ENCODE peak calls at places on chromosomes 3 and 15, in six cellular contexts. One of them, this sample, is unnamed.

GRCh38 chr3:150469031-150469930 is 61.2 kb downstream of the TSC22D2 start:
- DNase-seq in LoVo: peak
- DNase-seq in endothelial cell: no peak
- DNase-seq in glomerular endothelial cell: peak
- DNase-seq in Daoy: peak
- DNase-seq in SW480: peak
- DNase-seq in this sample: no peak

GRCh38 chr3:81743096-81744025 is 18.1 kb downstream of the GBE1 start:
- DNase-seq in glomerular endothelial cell: peak
- DNase-seq in Daoy: peak
- DNase-seq in SW480: no peak
- DNase-seq in LoVo: no peak
- DNase-seq in endothelial cell: no peak
- DNase-seq in this sample: no peak

GRCh38 chr3:32146669-32147315 is 40.4 kb downstream of the GPD1L start:
- DNase-seq in glomerular endothelial cell: no peak
- DNase-seq in Daoy: no peak
- DNase-seq in LoVo: no peak
- DNase-seq in SW480: no peak
- DNase-seq in endothelial cell: no peak
- DNase-seq in this sample: no peak

GRCh38 chr3:112688085-112688769 is 47.3 kb upstream of the CCDC80 start:
- DNase-seq in SW480: no peak
- DNase-seq in glomerular endothelial cell: no peak
- DNase-seq in LoVo: no peak
- DNase-seq in endothelial cell: no peak
- DNase-seq in Daoy: peak
- DNase-seq in this sample: no peak

GRCh38 chr3:69784854-69785523 is 45.7 kb downstream of the MITF start:
- DNase-seq in LoVo: no peak
- DNase-seq in Daoy: peak
- DNase-seq in endothelial cell: no peak
- DNase-seq in SW480: no peak
- DNase-seq in glomerular endothelial cell: no peak
- DNase-seq in this sample: no peak

GRCh38 chr3:149658444-149659172 is 783 bp upstream of the WWTR1 start:
- DNase-seq in glomerular endothelial cell: no peak
- DNase-seq in endothelial cell: peak
- DNase-seq in SW480: peak
- DNase-seq in Daoy: peak
- DNase-seq in LoVo: peak
- DNase-seq in this sample: no peak

GRCh38 chr3:32056559-32057290 is 49.7 kb upstream of the GPD1L start:
- DNase-seq in SW480: no peak
- DNase-seq in Daoy: no peak
- DNase-seq in glomerular endothelial cell: peak
- DNase-seq in LoVo: peak
- DNase-seq in endothelial cell: no peak
- DNase-seq in this sample: no peak

GRCh38 chr3:53846134-53846850 is at the start of the genes CHDH and IL17RB:
- DNase-seq in SW480: peak
- DNase-seq in endothelial cell: peak
- DNase-seq in glomerular endothelial cell: no peak
- DNase-seq in LoVo: peak
- DNase-seq in Daoy: peak
- DNase-seq in this sample: no peak

GRCh38 chr15:47194718-47195117 is 522.6 kb upstream of the SEMA6D start:
- DNase-seq in SW480: peak
- DNase-seq in endothelial cell: no peak
- DNase-seq in glomerular endothelial cell: no peak
- DNase-seq in LoVo: no peak
- DNase-seq in Daoy: no peak
- DNase-seq in this sample: no peak

GRCh38 chr3:174355505-174355904 is 503.6 kb upstream of the NAALADL2 start:
- DNase-seq in SW480: peak
- DNase-seq in glomerular endothelial cell: no peak
- DNase-seq in Daoy: peak
- DNase-seq in LoVo: peak
- DNase-seq in endothelial cell: no peak
- DNase-seq in this sample: no peak

GRCh38 chr15:80801891-80802680 is 22.9 kb downstream of the CEMIP start:
- DNase-seq in SW480: peak
- DNase-seq in LoVo: no peak
- DNase-seq in Daoy: peak
- DNase-seq in endothelial cell: no peak
- DNase-seq in glomerular endothelial cell: no peak
- DNase-seq in this sample: no peak

GRCh38 chr3:45958333-45958791 is 15.1 kb downstream of the CXCR6 start:
- DNase-seq in endothelial cell: no peak
- DNase-seq in glomerular endothelial cell: no peak
- DNase-seq in Daoy: no peak
- DNase-seq in SW480: no peak
- DNase-seq in LoVo: no peak
- DNase-seq in this sample: no peak

GRCh38 chr15:101187820-101188516 is 63.9 kb downstream of the CHSY1 start:
- DNase-seq in endothelial cell: no peak
- DNase-seq in LoVo: no peak
- DNase-seq in Daoy: no peak
- DNase-seq in glomerular endothelial cell: peak
- DNase-seq in SW480: no peak
- DNase-seq in this sample: no peak

GRCh38 chr15:33533197-33533596 is 222.4 kb downstream of the RYR3 start:
- DNase-seq in glomerular endothelial cell: no peak
- DNase-seq in SW480: no peak
- DNase-seq in Daoy: peak
- DNase-seq in endothelial cell: no peak
- DNase-seq in LoVo: no peak
- DNase-seq in this sample: no peak

GRCh38 chr15:65339926-65340325 is 35.4 kb downstream of the RNU5B-1 start:
- DNase-seq in Daoy: no peak
- DNase-seq in SW480: no peak
- DNase-seq in LoVo: no peak
- DNase-seq in endothelial cell: peak
- DNase-seq in glomerular endothelial cell: no peak
- DNase-seq in this sample: no peak

GRCh38 chr3:97871206-97871605 is 49.4 kb downstream of the CRYBG3 start:
- DNase-seq in Daoy: no peak
- DNase-seq in LoVo: no peak
- DNase-seq in glomerular endothelial cell: no peak
- DNase-seq in SW480: no peak
- DNase-seq in endothelial cell: no peak
- DNase-seq in this sample: no peak

GRCh38 chr3:47664519-47664918 is 85.9 kb upstream of the CSPG5 start:
- DNase-seq in LoVo: no peak
- DNase-seq in SW480: peak
- DNase-seq in endothelial cell: no peak
- DNase-seq in Daoy: peak
- DNase-seq in glomerular endothelial cell: no peak
- DNase-seq in this sample: no peak

GRCh38 chr3:55725681-55726500 is 238.8 kb upstream of the WNT5A start:
- DNase-seq in glomerular endothelial cell: no peak
- DNase-seq in LoVo: no peak
- DNase-seq in Daoy: no peak
- DNase-seq in endothelial cell: no peak
- DNase-seq in SW480: no peak
- DNase-seq in this sample: no peak

GRCh38 chr3:187745201-187746058 is at the start of gene BCL6:
- DNase-seq in Daoy: peak
- DNase-seq in glomerular endothelial cell: peak
- DNase-seq in endothelial cell: peak
- DNase-seq in LoVo: peak
- DNase-seq in SW480: peak
- DNase-seq in this sample: peak

GRCh38 chr3:65401359-65401810 is 637.3 kb downstream of the MAGI1 start:
- DNase-seq in Daoy: no peak
- DNase-seq in SW480: no peak
- DNase-seq in LoVo: no peak
- DNase-seq in endothelial cell: no peak
- DNase-seq in glomerular endothelial cell: no peak
- DNase-seq in this sample: no peak

GRCh38 chr3:177615015-177615414 is 417.7 kb upstream of the TBL1XR1 start:
- DNase-seq in glomerular endothelial cell: no peak
- DNase-seq in SW480: peak
- DNase-seq in endothelial cell: no peak
- DNase-seq in Daoy: peak
- DNase-seq in LoVo: peak
- DNase-seq in this sample: no peak

GRCh38 chr3:72401005-72401404 is 447.2 kb downstream of the SHQ1 start:
- DNase-seq in SW480: no peak
- DNase-seq in LoVo: peak
- DNase-seq in Daoy: no peak
- DNase-seq in endothelial cell: no peak
- DNase-seq in glomerular endothelial cell: no peak
- DNase-seq in this sample: no peak

GRCh38 chr3:36525115-36525711 is 144.9 kb downstream of the STAC start:
- DNase-seq in LoVo: no peak
- DNase-seq in glomerular endothelial cell: no peak
- DNase-seq in endothelial cell: no peak
- DNase-seq in Daoy: peak
- DNase-seq in SW480: no peak
- DNase-seq in this sample: no peak

GRCh38 chr15:71252036-71252898 is 137.0 kb downstream of the THSD4 start:
- DNase-seq in Daoy: peak
- DNase-seq in glomerular endothelial cell: no peak
- DNase-seq in SW480: no peak
- DNase-seq in LoVo: peak
- DNase-seq in endothelial cell: no peak
- DNase-seq in this sample: no peak

GRCh38 chr3:116085456-116085855 is 359.8 kb downstream of the LSAMP start:
- DNase-seq in endothelial cell: no peak
- DNase-seq in SW480: no peak
- DNase-seq in glomerular endothelial cell: no peak
- DNase-seq in LoVo: no peak
- DNase-seq in Daoy: no peak
- DNase-seq in this sample: no peak

GRCh38 chr15:55654541-55654940 is 66.4 kb upstream of the PYGO1 start:
- DNase-seq in endothelial cell: no peak
- DNase-seq in SW480: no peak
- DNase-seq in LoVo: no peak
- DNase-seq in glomerular endothelial cell: no peak
- DNase-seq in Daoy: no peak
- DNase-seq in this sample: no peak

GRCh38 chr15:33016405-33017024 is 178.0 kb downstream of the FMN1 start:
- DNase-seq in SW480: no peak
- DNase-seq in Daoy: no peak
- DNase-seq in endothelial cell: no peak
- DNase-seq in LoVo: no peak
- DNase-seq in glomerular endothelial cell: no peak
- DNase-seq in this sample: no peak

GRCh38 chr15:49038382-49038781 is 7.9 kb downstream of the SECISBP2L start:
- DNase-seq in SW480: no peak
- DNase-seq in LoVo: no peak
- DNase-seq in Daoy: no peak
- DNase-seq in glomerular endothelial cell: no peak
- DNase-seq in endothelial cell: no peak
- DNase-seq in this sample: no peak

GRCh38 chr15:91208366-91208765 is 108.3 kb downstream of the SV2B start:
- DNase-seq in LoVo: no peak
- DNase-seq in endothelial cell: no peak
- DNase-seq in SW480: no peak
- DNase-seq in Daoy: no peak
- DNase-seq in glomerular endothelial cell: no peak
- DNase-seq in this sample: no peak

GRCh38 chr15:40044717-40045571 is 6.0 kb upstream of the SRP14 start:
- DNase-seq in glomerular endothelial cell: no peak
- DNase-seq in Daoy: peak
- DNase-seq in SW480: peak
- DNase-seq in endothelial cell: peak
- DNase-seq in LoVo: peak
- DNase-seq in this sample: peak

GRCh38 chr3:144121661-144122060 is 150.0 kb downstream of the DIPK2A start:
- DNase-seq in glomerular endothelial cell: no peak
- DNase-seq in SW480: no peak
- DNase-seq in endothelial cell: no peak
- DNase-seq in LoVo: no peak
- DNase-seq in Daoy: no peak
- DNase-seq in this sample: no peak

GRCh38 chr3:132407025-132407424 is 10.3 kb upstream of the DNAJC13 start:
- DNase-seq in SW480: no peak
- DNase-seq in glomerular endothelial cell: no peak
- DNase-seq in LoVo: no peak
- DNase-seq in Daoy: no peak
- DNase-seq in endothelial cell: no peak
- DNase-seq in this sample: no peak

GRCh38 chr3:177357352-177358084 is 160.2 kb upstream of the TBL1XR1 start:
- DNase-seq in glomerular endothelial cell: peak
- DNase-seq in SW480: peak
- DNase-seq in Daoy: peak
- DNase-seq in endothelial cell: no peak
- DNase-seq in LoVo: peak
- DNase-seq in this sample: no peak

GRCh38 chr3:46955801-46956259 is 20.7 kb downstream of the CCDC12 start:
- DNase-seq in glomerular endothelial cell: no peak
- DNase-seq in LoVo: no peak
- DNase-seq in SW480: no peak
- DNase-seq in Daoy: no peak
- DNase-seq in endothelial cell: no peak
- DNase-seq in this sample: no peak

GRCh38 chr3:52547143-52547542 is 10.7 kb downstream of the UQCC5 start:
- DNase-seq in glomerular endothelial cell: no peak
- DNase-seq in LoVo: no peak
- DNase-seq in endothelial cell: no peak
- DNase-seq in SW480: no peak
- DNase-seq in Daoy: no peak
- DNase-seq in this sample: no peak